ENCODE peak calls at places on chromosomes 11 and 22, in eight cellular contexts. One of them, this sample, is unnamed.

GRCh38 chr11:118938491-118939411 is 13.0 kb upstream of the BCL9L start:
- DNase-seq in midbrain: no peak
- DNase-seq in COR-L47: no peak
- DNase-seq in RCC 7860: peak
- DNase-seq in 8988T: no peak
- DNase-seq in NCI-H1417 treated with DMSO at 0.1 percent for 48 hours: no peak
- DNase-seq in activated CD4-positive, CD25-positive, alpha-beta regulatory T cell: no peak
- DNase-seq in CD4-positive, alpha-beta T cell: no peak
- DNase-seq in this sample: no peak

GRCh38 chr11:110295487-110296225 is 758 bp downstream of the RDX start:
- DNase-seq in midbrain: peak
- DNase-seq in COR-L47: peak
- DNase-seq in RCC 7860: peak
- DNase-seq in 8988T: peak
- DNase-seq in NCI-H1417 treated with DMSO at 0.1 percent for 48 hours: no peak
- DNase-seq in activated CD4-positive, CD25-positive, alpha-beta regulatory T cell: no peak
- DNase-seq in CD4-positive, alpha-beta T cell: peak
- DNase-seq in this sample: peak

GRCh38 chr11:33557201-33557600 is 143.4 kb downstream of the C11orf91 start:
- DNase-seq in midbrain: no peak
- DNase-seq in COR-L47: no peak
- DNase-seq in RCC 7860: peak
- DNase-seq in 8988T: no peak
- DNase-seq in NCI-H1417 treated with DMSO at 0.1 percent for 48 hours: no peak
- DNase-seq in activated CD4-positive, CD25-positive, alpha-beta regulatory T cell: no peak
- DNase-seq in CD4-positive, alpha-beta T cell: no peak
- DNase-seq in this sample: no peak

GRCh38 chr22:19730662-19731360 is 7.5 kb downstream of the GP1BB start:
- DNase-seq in midbrain: peak
- DNase-seq in COR-L47: peak
- DNase-seq in RCC 7860: peak
- DNase-seq in 8988T: peak
- DNase-seq in NCI-H1417 treated with DMSO at 0.1 percent for 48 hours: peak
- DNase-seq in activated CD4-positive, CD25-positive, alpha-beta regulatory T cell: peak
- DNase-seq in CD4-positive, alpha-beta T cell: peak
- DNase-seq in this sample: peak

GRCh38 chr11:129323896-129324522 is 51.6 kb upstream of the BARX2 start:
- DNase-seq in midbrain: no peak
- DNase-seq in COR-L47: no peak
- DNase-seq in RCC 7860: no peak
- DNase-seq in 8988T: no peak
- DNase-seq in NCI-H1417 treated with DMSO at 0.1 percent for 48 hours: no peak
- DNase-seq in activated CD4-positive, CD25-positive, alpha-beta regulatory T cell: no peak
- DNase-seq in CD4-positive, alpha-beta T cell: no peak
- DNase-seq in this sample: no peak

GRCh38 chr11:73059915-73060314 is 82.2 kb downstream of the FCHSD2 start:
- DNase-seq in midbrain: no peak
- DNase-seq in COR-L47: no peak
- DNase-seq in RCC 7860: no peak
- DNase-seq in 8988T: no peak
- DNase-seq in NCI-H1417 treated with DMSO at 0.1 percent for 48 hours: no peak
- DNase-seq in activated CD4-positive, CD25-positive, alpha-beta regulatory T cell: no peak
- DNase-seq in CD4-positive, alpha-beta T cell: no peak
- DNase-seq in this sample: no peak

GRCh38 chr22:41047741-41048140 is 44.7 kb upstream of the EP300 start:
- DNase-seq in midbrain: no peak
- DNase-seq in COR-L47: no peak
- DNase-seq in RCC 7860: no peak
- DNase-seq in 8988T: no peak
- DNase-seq in NCI-H1417 treated with DMSO at 0.1 percent for 48 hours: no peak
- DNase-seq in activated CD4-positive, CD25-positive, alpha-beta regulatory T cell: no peak
- DNase-seq in CD4-positive, alpha-beta T cell: no peak
- DNase-seq in this sample: no peak

GRCh38 chr11:123047265-123047946 is 14.5 kb downstream of the HSPA8 start:
- DNase-seq in midbrain: no peak
- DNase-seq in COR-L47: no peak
- DNase-seq in RCC 7860: no peak
- DNase-seq in 8988T: no peak
- DNase-seq in NCI-H1417 treated with DMSO at 0.1 percent for 48 hours: no peak
- DNase-seq in activated CD4-positive, CD25-positive, alpha-beta regulatory T cell: no peak
- DNase-seq in CD4-positive, alpha-beta T cell: no peak
- DNase-seq in this sample: no peak

GRCh38 chr22:30220338-30221009 is 26.1 kb downstream of the LIF start:
- DNase-seq in midbrain: no peak
- DNase-seq in COR-L47: no peak
- DNase-seq in RCC 7860: no peak
- DNase-seq in 8988T: no peak
- DNase-seq in NCI-H1417 treated with DMSO at 0.1 percent for 48 hours: no peak
- DNase-seq in activated CD4-positive, CD25-positive, alpha-beta regulatory T cell: no peak
- DNase-seq in CD4-positive, alpha-beta T cell: no peak
- DNase-seq in this sample: no peak

GRCh38 chr11:73648629-73649046 is 2.3 kb downstream of the PLEKHB1 start:
- DNase-seq in midbrain: peak
- DNase-seq in COR-L47: no peak
- DNase-seq in RCC 7860: no peak
- DNase-seq in 8988T: no peak
- DNase-seq in NCI-H1417 treated with DMSO at 0.1 percent for 48 hours: no peak
- DNase-seq in activated CD4-positive, CD25-positive, alpha-beta regulatory T cell: no peak
- DNase-seq in CD4-positive, alpha-beta T cell: no peak
- DNase-seq in this sample: no peak

GRCh38 chr11:100003985-100004384 is 683.1 kb upstream of the ARHGAP42 start:
- DNase-seq in midbrain: no peak
- DNase-seq in COR-L47: no peak
- DNase-seq in RCC 7860: no peak
- DNase-seq in 8988T: no peak
- DNase-seq in NCI-H1417 treated with DMSO at 0.1 percent for 48 hours: no peak
- DNase-seq in activated CD4-positive, CD25-positive, alpha-beta regulatory T cell: no peak
- DNase-seq in CD4-positive, alpha-beta T cell: no peak
- DNase-seq in this sample: no peak

GRCh38 chr11:61626580-61627380 is 45.9 kb upstream of the SYT7 start:
- DNase-seq in midbrain: no peak
- DNase-seq in COR-L47: no peak
- DNase-seq in RCC 7860: no peak
- DNase-seq in 8988T: peak
- DNase-seq in NCI-H1417 treated with DMSO at 0.1 percent for 48 hours: peak
- DNase-seq in activated CD4-positive, CD25-positive, alpha-beta regulatory T cell: no peak
- DNase-seq in CD4-positive, alpha-beta T cell: no peak
- DNase-seq in this sample: no peak

GRCh38 chr11:32213223-32213622 is 122.3 kb downstream of the RCN1 start:
- DNase-seq in midbrain: no peak
- DNase-seq in COR-L47: no peak
- DNase-seq in RCC 7860: peak
- DNase-seq in 8988T: no peak
- DNase-seq in NCI-H1417 treated with DMSO at 0.1 percent for 48 hours: no peak
- DNase-seq in activated CD4-positive, CD25-positive, alpha-beta regulatory T cell: no peak
- DNase-seq in CD4-positive, alpha-beta T cell: no peak
- DNase-seq in this sample: no peak

GRCh38 chr11:69002101-69002742 is 10.8 kb downstream of the MRGPRF start:
- DNase-seq in midbrain: no peak
- DNase-seq in COR-L47: no peak
- DNase-seq in RCC 7860: no peak
- DNase-seq in 8988T: no peak
- DNase-seq in NCI-H1417 treated with DMSO at 0.1 percent for 48 hours: no peak
- DNase-seq in activated CD4-positive, CD25-positive, alpha-beta regulatory T cell: no peak
- DNase-seq in CD4-positive, alpha-beta T cell: no peak
- DNase-seq in this sample: no peak

GRCh38 chr11:87286338-87286737 is 248.6 kb downstream of the TMEM135 start:
- DNase-seq in midbrain: no peak
- DNase-seq in COR-L47: no peak
- DNase-seq in RCC 7860: no peak
- DNase-seq in 8988T: no peak
- DNase-seq in NCI-H1417 treated with DMSO at 0.1 percent for 48 hours: no peak
- DNase-seq in activated CD4-positive, CD25-positive, alpha-beta regulatory T cell: no peak
- DNase-seq in CD4-positive, alpha-beta T cell: no peak
- DNase-seq in this sample: no peak

GRCh38 chr22:42256930-42257329 is 13.5 kb downstream of the TCF20 start:
- DNase-seq in midbrain: no peak
- DNase-seq in COR-L47: no peak
- DNase-seq in RCC 7860: no peak
- DNase-seq in 8988T: no peak
- DNase-seq in NCI-H1417 treated with DMSO at 0.1 percent for 48 hours: no peak
- DNase-seq in activated CD4-positive, CD25-positive, alpha-beta regulatory T cell: no peak
- DNase-seq in CD4-positive, alpha-beta T cell: no peak
- DNase-seq in this sample: no peak

GRCh38 chr11:26936109-26936508 is 57.8 kb upstream of the FIBIN start:
- DNase-seq in midbrain: no peak
- DNase-seq in COR-L47: no peak
- DNase-seq in RCC 7860: no peak
- DNase-seq in 8988T: no peak
- DNase-seq in NCI-H1417 treated with DMSO at 0.1 percent for 48 hours: no peak
- DNase-seq in activated CD4-positive, CD25-positive, alpha-beta regulatory T cell: no peak
- DNase-seq in CD4-positive, alpha-beta T cell: no peak
- DNase-seq in this sample: no peak

GRCh38 chr11:44033856-44034255 is 13.9 kb upstream of the ACCSL start:
- DNase-seq in midbrain: no peak
- DNase-seq in COR-L47: no peak
- DNase-seq in RCC 7860: no peak
- DNase-seq in 8988T: no peak
- DNase-seq in NCI-H1417 treated with DMSO at 0.1 percent for 48 hours: no peak
- DNase-seq in activated CD4-positive, CD25-positive, alpha-beta regulatory T cell: no peak
- DNase-seq in CD4-positive, alpha-beta T cell: no peak
- DNase-seq in this sample: no peak

GRCh38 chr11:106524446-106524845 is 447.0 kb downstream of the AASDHPPT start:
- DNase-seq in midbrain: no peak
- DNase-seq in COR-L47: no peak
- DNase-seq in RCC 7860: no peak
- DNase-seq in 8988T: no peak
- DNase-seq in NCI-H1417 treated with DMSO at 0.1 percent for 48 hours: no peak
- DNase-seq in activated CD4-positive, CD25-positive, alpha-beta regulatory T cell: no peak
- DNase-seq in CD4-positive, alpha-beta T cell: no peak
- DNase-seq in this sample: no peak

GRCh38 chr11:87176044-87176443 is 138.3 kb downstream of the TMEM135 start:
- DNase-seq in midbrain: no peak
- DNase-seq in COR-L47: no peak
- DNase-seq in RCC 7860: no peak
- DNase-seq in 8988T: no peak
- DNase-seq in NCI-H1417 treated with DMSO at 0.1 percent for 48 hours: no peak
- DNase-seq in activated CD4-positive, CD25-positive, alpha-beta regulatory T cell: no peak
- DNase-seq in CD4-positive, alpha-beta T cell: no peak
- DNase-seq in this sample: no peak

This sample was measured in stimulated activated naive CD8-positive, alpha-beta T cell treated with anti-CD3 and anti-CD28 coated beads, Interleukin-15, amount 100 ng/mL, for 72 hours.